ENCODE peak calls at places on chromosome 4, in eight cellular contexts. B, K, T, Z, P, Y, F and H are unnamed samples.

GRCh38 chr4:172599554-172599953 is 569.1 kb upstream of the GALNT7 start:
- DNase-seq in B (no peak), K (no peak), T (no peak), Z (no peak), P (no peak), Y (no peak), F (no peak), H (no peak)

GRCh38 chr4:99131378-99131777 is 12.7 kb downstream of the ADH4 start:
- DNase-seq in B (no peak), K (no peak), T (no peak), Z (no peak), P (no peak), Y (no peak), F (no peak), H (no peak)

GRCh38 chr4:116862592-116862991 is 222.8 kb downstream of the TRAM1L1 start:
- DNase-seq in B (no peak), K (no peak), T (no peak), Z (no peak), P (no peak), Y (no peak), F (no peak), H (no peak)

GRCh38 chr4:147829401-147830101 is 97.7 kb downstream of the ARHGAP10 start:
- DNase-seq in B (no peak), K (peak), T (peak), Z (no peak), P (no peak), Y (no peak), F (no peak), H (peak)

GRCh38 chr4:84652478-84652877 is 69.6 kb downstream of the CDS1 start:
- DNase-seq in B (no peak), K (no peak), T (no peak), Z (no peak), P (no peak), Y (no peak), F (no peak), H (no peak)

GRCh38 chr4:61583696-61584095 is 383.6 kb downstream of the ADGRL3 start:
- DNase-seq in B (no peak), K (peak), T (no peak), Z (no peak), P (no peak), Y (no peak), F (no peak), H (no peak)

GRCh38 chr4:150318971-150319370 is 240.7 kb downstream of the DCLK2 start:
- DNase-seq in B (no peak), K (no peak), T (no peak), Z (no peak), P (no peak), Y (no peak), F (no peak), H (no peak)

GRCh38 chr4:14877246-14878220 is 124.7 kb upstream of the CPEB2 start:
- DNase-seq in B (peak), K (peak), T (no peak), Z (no peak), P (peak), Y (no peak), F (peak), H (no peak)

GRCh38 chr4:71186566-71187398 is 152.0 kb upstream of the SLC4A4 start:
- DNase-seq in B (peak), K (peak), T (peak), Z (peak), P (peak), Y (peak), F (peak), H (peak)

GRCh38 chr4:156929706-156930105 is 41.9 kb downstream of the PDGFC start:
- DNase-seq in B (no peak), K (no peak), T (no peak), Z (no peak), P (no peak), Y (no peak), F (no peak), H (no peak)

GRCh38 chr4:114383721-114384120 is 214.9 kb upstream of the UGT8 start:
- DNase-seq in B (no peak), K (peak), T (no peak), Z (no peak), P (no peak), Y (no peak), F (no peak), H (peak)

GRCh38 chr4:6043843-6044242 is 25.6 kb upstream of the C4orf50 start:
- DNase-seq in B (no peak), K (no peak), T (no peak), Z (no peak), P (no peak), Y (no peak), F (no peak), H (no peak)

GRCh38 chr4:110216079-110216478 is 17.7 kb upstream of the ELOVL6 start:
- DNase-seq in B (no peak), K (peak), T (no peak), Z (no peak), P (no peak), Y (no peak), F (no peak), H (no peak)

GRCh38 chr4:68373513-68373912 is 23.6 kb upstream of the YTHDC1 start:
- DNase-seq in B (peak), K (peak), T (peak), Z (no peak), P (peak), Y (no peak), F (no peak), H (peak)

GRCh38 chr4:5658992-5659391 is 49.4 kb downstream of the EVC2 start:
- DNase-seq in B (no peak), K (no peak), T (no peak), Z (no peak), P (no peak), Y (no peak), F (no peak), H (no peak)

GRCh38 chr4:78675325-78675724 is 100.8 kb upstream of the BMP2K start:
- DNase-seq in B (no peak), K (no peak), T (no peak), Z (no peak), P (no peak), Y (no peak), F (no peak), H (no peak)

GRCh38 chr4:107366016-107366415 is 329.9 kb upstream of the DKK2 start:
- DNase-seq in B (no peak), K (no peak), T (no peak), Z (no peak), P (no peak), Y (no peak), F (no peak), H (no peak)